ENCODE peak calls at places on chromosomes 4 and X, in ten cellular contexts. S is NCI-H1105; V is DMS 273 treated with DMSO at 0.1 percent for 48 hours; K is neuronal stem cell; L is stimulated activated CD8-positive, alpha-beta memory T cell treated with anti-CD3 and anti-CD28 coated beads, Interleukin-7, amount 100 ng/mL, for 48 hours; C is T-helper 1 cell; W is skeletal muscle cell; U is caudate nucleus; M is ovary; Z is activated CD4-positive, alpha-beta T cell treated with anti-CD3 and anti-CD28 coated beads, Interleukin-2, amount 50 U/mL, for 48 hours. A is an unnamed sample.

GRCh38 chr4:3700736-3701135 is 65.4 kb upstream of the ADRA2C start:
- DNase-seq in S (no peak), V (no peak), K (no peak), L (no peak), C (no peak), W (no peak), U (no peak), M (no peak), Z (no peak), A (no peak)

GRCh38 chrX:19811807-19812604 is 75.4 kb downstream of the SH3KBP1 start:
- DNase-seq in S (no peak), V (peak), K (no peak), L (no peak), C (no peak), W (peak), U (no peak), M (no peak), Z (no peak), A (no peak)

GRCh38 chrX:10098235-10098819 is 58.4 kb upstream of the CLCN4 start:
- DNase-seq in S (no peak), V (no peak), K (no peak), L (no peak), C (peak), W (no peak), U (no peak), M (no peak), Z (peak), A (peak)

GRCh38 chrX:143781103-143781502 is 60.6 kb upstream of the SPANXN2 start:
- DNase-seq in S (no peak), V (no peak), K (no peak), L (no peak), C (no peak), W (peak), U (no peak), M (no peak), Z (no peak), A (no peak)

GRCh38 chr4:39825741-39826231 is 127.8 kb downstream of the UBE2K start:
- DNase-seq in S (no peak), V (no peak), K (no peak), L (no peak), C (no peak), W (peak), U (no peak), M (no peak), Z (no peak), A (no peak)

GRCh38 chr4:42824278-42824977 is 68.1 kb upstream of the GRXCR1 start:
- DNase-seq in S (no peak), V (no peak), K (no peak), L (no peak), C (no peak), W (no peak), U (no peak), M (no peak), Z (no peak), A (no peak)

GRCh38 chr4:163548481-163549243 is 54.2 kb downstream of the TMA16 start:
- DNase-seq in S (no peak), V (no peak), K (peak), L (no peak), C (no peak), W (peak), U (no peak), M (no peak), Z (no peak), A (no peak)

GRCh38 chrX:56974408-56974807 is 20.9 kb downstream of the SPIN3 start:
- DNase-seq in S (no peak), V (no peak), K (no peak), L (no peak), C (no peak), W (no peak), U (no peak), M (no peak), Z (no peak), A (no peak)

GRCh38 chrX:142054094-142054493 is 150.4 kb downstream of the MAGEC1 start:
- DNase-seq in S (no peak), V (no peak), K (no peak), L (no peak), C (no peak), W (no peak), U (no peak), M (no peak), Z (no peak), A (no peak)

GRCh38 chrX:147846676-147847075 is 65.0 kb upstream of the FMR1 start:
- DNase-seq in S (no peak), V (no peak), K (no peak), L (no peak), C (no peak), W (no peak), U (no peak), M (no peak), Z (no peak), A (no peak)

GRCh38 chrX:154735695-154736393 is 15.0 kb downstream of the GAB3 start:
- DNase-seq in S (no peak), V (no peak), K (no peak), L (no peak), C (no peak), W (peak), U (no peak), M (peak), Z (no peak), A (no peak)

GRCh38 chrX:102892103-102892502 is 45.0 kb upstream of the RAB40AL start:
- DNase-seq in S (no peak), V (no peak), K (no peak), L (no peak), C (no peak), W (no peak), U (no peak), M (no peak), Z (no peak), A (no peak)

GRCh38 chr4:111228874-111229273 is 606.0 kb upstream of the PITX2 start:
- DNase-seq in S (no peak), V (no peak), K (no peak), L (no peak), C (no peak), W (no peak), U (no peak), M (no peak), Z (no peak), A (no peak)

GRCh38 chrX:2829066-2829430 is 318 bp downstream of the GYG2 start:
- DNase-seq in S (no peak), V (no peak), K (peak), L (no peak), C (no peak), W (no peak), U (no peak), M (no peak), Z (no peak), A (no peak)

GRCh38 chr4:155025762-155026457 is 182.5 kb upstream of the NPY2R start:
- DNase-seq in S (no peak), V (no peak), K (peak), L (no peak), C (no peak), W (no peak), U (no peak), M (no peak), Z (peak), A (no peak)

GRCh38 chr4:109921384-109921808 is 8.7 kb downstream of the EGF start:
- DNase-seq in S (no peak), V (no peak), K (peak), L (no peak), C (no peak), W (peak), U (peak), M (no peak), Z (no peak), A (no peak)

GRCh38 chr4:118865091-118865708 is 23.5 kb upstream of the SYNPO2 start:
- DNase-seq in S (peak), V (peak), K (peak), L (no peak), C (no peak), W (peak), U (no peak), M (no peak), Z (peak), A (no peak)

A was measured in effector CD8-positive, alpha-beta T cell.